ENCODE peak calls at places on chromosome 13, in nine cellular contexts. G is body of pancreas; O is breast epithelium; D is NCI-H774; M is HEK293T; J is nucleus accumbens; N is colonic mucosa; I is transverse colon; U is CD4-positive, alpha-beta memory T cell. V is an unnamed sample.

GRCh38 chr13:44181938-44182337 is 191.7 kb upstream of the SERP2 start:
- DNase-seq in G (no peak), O (no peak), D (no peak), M (no peak), J (no peak), N (no peak), I (no peak), U (no peak), V (no peak)

GRCh38 chr13:97321101-97321500 is 99.0 kb downstream of the MBNL2 start:
- DNase-seq in G (no peak), O (no peak), D (no peak), M (no peak), J (no peak), N (no peak), I (no peak), U (no peak), V (no peak)

GRCh38 chr13:85841427-85841826 is 42.2 kb upstream of the SLITRK6 start:
- DNase-seq in G (no peak), O (no peak), D (no peak), M (no peak), J (no peak), N (no peak), I (no peak), U (no peak), V (no peak)

GRCh38 chr13:20128459-20128927 is 32.4 kb downstream of the GJA3 start:
- DNase-seq in G (peak), O (no peak), D (no peak), M (no peak), J (no peak), N (peak), I (peak), U (peak), V (no peak)

GRCh38 chr13:66558511-66558910 is 671.6 kb downstream of the PCDH9 start:
- DNase-seq in G (no peak), O (no peak), D (no peak), M (peak), J (no peak), N (no peak), I (no peak), U (no peak), V (no peak)

GRCh38 chr13:106533940-106534843 is 1.3 kb downstream of the EFNB2 start:
- DNase-seq in G (peak), O (no peak), D (peak), M (no peak), J (peak), N (peak), I (peak), U (peak), V (peak)

GRCh38 chr13:105972306-105972721 is 563.1 kb downstream of the EFNB2 start:
- DNase-seq in G (no peak), O (no peak), D (no peak), M (no peak), J (no peak), N (peak), I (peak), U (no peak), V (no peak)

GRCh38 chr13:66353664-66354063 is 876.5 kb downstream of the PCDH9 start:
- DNase-seq in G (no peak), O (no peak), D (no peak), M (no peak), J (no peak), N (no peak), I (no peak), U (no peak), V (no peak)

GRCh38 chr13:110413311-110414040 is 106.4 kb downstream of the COL4A2 start:
- DNase-seq in G (no peak), O (peak), D (no peak), M (no peak), J (no peak), N (no peak), I (no peak), U (no peak), V (no peak)

GRCh38 chr13:110772091-110772984 is 58.8 kb downstream of the ING1 start:
- DNase-seq in G (no peak), O (no peak), D (no peak), M (no peak), J (no peak), N (no peak), I (no peak), U (no peak), V (no peak)

V was measured in chondrocyte.